ENCODE peak calls at places on chromosomes 3 and 15, in six cellular contexts. C is body of pancreas, S is A549, E is testis, I is spleen, O is H1. H is an unnamed sample.

GRCh38 chr3:155737844-155738460 is 6.9 kb downstream of the PLCH1 start:
- DNase-seq in C (peak), S (peak), E (no peak), I (no peak), O (no peak), H (peak)

GRCh38 chr15:72685925-72686794 is at the start of the genes BBS4 and HIGD2B:
- DNase-seq in C (peak), S (peak), E (peak), I (peak), O (peak), H (peak)

GRCh38 chr15:65796610-65797012 is 4.5 kb upstream of the DENND4A start:
- DNase-seq in C (no peak), S (peak), E (no peak), I (no peak), O (no peak), H (no peak)

GRCh38 chr3:172106989-172107388 is 67.6 kb downstream of the FNDC3B start:
- DNase-seq in C (peak), S (no peak), E (peak), I (peak), O (no peak), H (peak)

GRCh38 chr3:5195605-5196004 is 8.1 kb downstream of the EDEM1 start:
- DNase-seq in C (peak), S (no peak), E (peak), I (no peak), O (no peak), H (peak)

GRCh38 chr3:31077021-31077601 is 182.7 kb upstream of the GADL1 start:
- DNase-seq in C (no peak), S (peak), E (no peak), I (no peak), O (no peak), H (no peak)

GRCh38 chr15:58639002-58639756 is 110.3 kb downstream of the ADAM10 start:
- DNase-seq in C (no peak), S (no peak), E (no peak), I (no peak), O (no peak), H (no peak)

GRCh38 chr15:42819781-42820180 is 82.9 kb upstream of the CDAN1 start:
- DNase-seq in C (no peak), S (no peak), E (no peak), I (no peak), O (no peak), H (no peak)

GRCh38 chr15:76840830-76841460 is 64.2 kb downstream of the SCAPER start:
- DNase-seq in C (no peak), S (peak), E (no peak), I (no peak), O (no peak), H (no peak)

GRCh38 chr15:55969582-55969981 is 23.8 kb downstream of the NEDD4 start:
- DNase-seq in C (no peak), S (no peak), E (no peak), I (no peak), O (no peak), H (no peak)

GRCh38 chr15:92820233-92821021 is 79.7 kb upstream of the CHD2 start:
- DNase-seq in C (peak), S (peak), E (peak), I (peak), O (peak), H (peak)
- TF ChIP-seq POLR2A in C (peak), S (peak), E (peak), I (no peak), O (peak), H (peak)

DNA sequence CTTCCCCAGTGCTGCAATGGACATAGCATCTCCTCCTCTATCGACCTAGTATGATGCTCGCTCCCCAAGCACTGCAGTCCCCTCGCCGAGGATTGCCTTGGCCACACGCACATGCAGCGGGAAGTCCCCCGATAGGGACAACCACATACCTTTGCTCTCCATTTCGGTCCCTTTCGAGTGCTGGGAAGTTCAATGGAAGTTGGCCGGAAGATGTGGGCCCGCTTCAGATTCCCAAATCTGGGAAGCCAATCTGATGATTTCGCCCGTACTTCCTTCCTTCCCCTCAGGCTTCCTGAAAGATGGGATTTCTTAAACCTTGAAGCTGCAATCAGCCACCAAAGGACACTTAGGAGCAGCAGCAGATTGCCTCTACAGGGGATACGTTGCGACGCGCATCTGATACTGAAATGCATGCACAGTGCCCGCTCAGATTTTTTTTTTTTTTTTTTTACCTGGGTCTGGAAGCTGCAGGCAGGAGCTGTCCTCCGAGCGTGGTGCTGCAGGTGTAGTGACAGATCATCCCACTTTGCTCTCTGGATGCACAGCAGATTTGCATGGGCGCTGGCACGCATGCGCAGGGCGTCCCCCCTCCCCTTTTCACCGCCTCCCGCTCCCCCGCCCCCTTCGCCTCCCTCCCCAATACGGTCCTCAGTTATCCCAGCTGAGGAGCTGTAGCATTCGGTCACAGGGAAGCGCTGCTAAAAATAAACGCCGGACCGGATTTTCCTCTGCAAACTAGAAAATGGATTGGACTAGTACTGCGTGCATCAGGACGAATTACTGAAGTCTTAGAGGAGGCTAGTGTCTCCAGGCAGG is at the start of gene FGF12:
- DNase-seq in C (peak), S (peak), E (peak), I (peak), O (peak), H (peak)
- H3K4me3 ChIP-seq in C (no peak), S (peak), E (peak), I (peak), O (peak), H (no peak)

GRCh38 chr3:186496635-186497034 is 47.5 kb downstream of the CRYGS start:
- DNase-seq in C (no peak), S (no peak), E (no peak), I (no peak), O (no peak), H (no peak)
- H3K27ac ChIP-seq in C (no peak), S (no peak), E (no peak), I (no peak), O (no peak), H (no peak)

DNA sequence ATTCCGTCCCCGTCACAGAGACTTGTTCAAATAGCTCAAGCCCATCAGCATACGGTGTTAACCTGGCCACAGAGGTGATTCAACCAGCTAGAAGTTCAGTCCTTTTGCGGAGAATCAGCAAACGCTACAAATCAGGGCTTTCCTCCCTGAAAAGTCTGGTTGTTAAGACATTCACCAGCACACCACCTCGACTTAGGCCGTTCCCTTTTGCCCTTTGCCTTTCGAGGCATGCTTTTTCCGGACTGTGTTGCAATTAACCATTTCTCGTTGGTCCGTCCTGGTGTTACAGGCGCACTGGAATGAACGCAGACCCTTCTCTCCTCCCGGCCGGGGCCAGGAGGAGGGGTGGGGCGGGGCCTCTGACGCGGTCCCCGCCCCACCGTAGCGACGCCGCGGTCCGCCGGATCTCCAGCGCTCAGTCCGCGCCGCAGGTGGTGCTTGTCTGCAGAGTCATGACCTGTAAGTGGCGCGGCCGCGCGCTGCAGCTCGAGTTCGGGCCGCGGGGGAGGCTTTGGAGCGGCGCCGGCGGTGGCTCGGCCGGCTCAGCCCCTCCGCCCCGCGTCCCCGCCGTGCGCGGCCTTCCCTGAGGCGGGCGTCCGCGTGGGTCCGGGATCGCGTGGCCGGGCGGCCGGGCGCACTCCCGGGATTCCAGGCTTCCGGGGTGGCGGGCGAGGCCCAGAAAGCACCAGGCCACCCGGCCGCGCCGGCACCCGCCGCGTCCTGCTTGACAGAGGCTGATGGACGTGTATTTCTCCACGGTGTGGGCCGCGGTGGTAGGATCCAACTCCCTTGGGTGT is at the start of gene NIT2:
- DNase-seq in C (peak), S (peak), E (peak), I (peak), O (peak), H (peak)
- TF ChIP-seq POLR2A in C (peak), S (peak), E (no peak), I (no peak), O (peak), H (peak)